ENCODE peak calls at places on chromosomes 13 and 19, in six cellular contexts. E is left ventricle myocardium inferior, H is thoracic aorta, O is tibial artery, T is cardiac muscle cell, V is keratinocyte. F is an unnamed sample. For H3K9me3, the result is how much of the 10 kb centered on the place peaks cover.

GRCh38 chr19:10915511-10916091 is 12.8 kb downstream of the YIPF2 start:
- DNase-seq in E (no peak), H (no peak), O (no peak), T (no peak), V (no peak), F (no peak)

GRCh38 chr19:5285311-5285710 is 55.3 kb downstream of the PTPRS start:
- DNase-seq in E (no peak), H (no peak), O (no peak), T (no peak), V (no peak), F (no peak)

GRCh38 chr19:46283771-46284170 is 13.1 kb upstream of the HIF3A start:
- DNase-seq in E (no peak), H (no peak), O (no peak), T (no peak), V (no peak), F (peak)

GRCh38 chr19:6971366-6971765 is 49.9 kb downstream of the MBD3L2B start:
- DNase-seq in E (no peak), H (no peak), O (no peak), T (no peak), V (no peak), F (no peak)

GRCh38 chr13:40231311-40231710 is 435.1 kb downstream of the FOXO1 start:
- DNase-seq in E (no peak), H (no peak), O (no peak), T (no peak), V (no peak), F (no peak)

GRCh38 chr13:19864018-19864338 is 529 bp upstream of the ZMYM5 start:
- DNase-seq in E (peak), H (no peak), O (peak), T (no peak), V (no peak), F (peak)

GRCh38 chr19:18697680-18698079 is 14.2 kb downstream of the CRTC1 start:
- DNase-seq in E (peak), H (no peak), O (no peak), T (no peak), V (no peak), F (no peak)

GRCh38 chr19:3788991-3789778 is 3.0 kb upstream of the MATK start:
- DNase-seq in E (no peak), H (no peak), O (no peak), T (no peak), V (no peak), F (no peak)

GRCh38 chr19:46926201-46927071 is 65.6 kb downstream of the ARHGAP35 start:
- DNase-seq in E (no peak), H (no peak), O (no peak), T (no peak), V (no peak), F (no peak)

GRCh38 chr19:48244289-48244688 is 11.4 kb downstream of the CARD8 start:
- DNase-seq in E (no peak), H (no peak), O (no peak), T (no peak), V (no peak), F (no peak)

GRCh38 chr13:108597943-108598342 is 31.5 kb upstream of the MYO16 start:
- DNase-seq in E (no peak), H (no peak), O (no peak), T (no peak), V (no peak), F (no peak)

GRCh38 chr13:93320942-93321341 is 94.3 kb downstream of the GPC6 start:
- DNase-seq in E (no peak), H (no peak), O (no peak), T (no peak), V (no peak), F (no peak)

GRCh38 chr13:60412909-60413616 is 16.0 kb downstream of the TDRD3 start:
- DNase-seq in E (no peak), H (no peak), O (no peak), T (no peak), V (no peak), F (no peak)
- H3K9me3 ChIP-seq in E (under half), H (under half), O (under half), T (under half), V (under half), F (under half)

GRCh38 chr19:36918090-36918489 is 2.0 kb downstream of the ZNF568 start:
- DNase-seq in E (no peak), H (no peak), O (no peak), T (no peak), V (no peak), F (no peak)

GRCh38 chr19:36916991-36917390 is 859 bp downstream of the ZNF568 start:
- DNase-seq in E (no peak), H (no peak), O (no peak), T (peak), V (no peak), F (peak)

GRCh38 chr19:36915992-36916830 is at the start of the genes ZNF568 and ZNF829:
- DNase-seq in E (peak), H (peak), O (peak), T (peak), V (peak), F (peak)
- H3K9me3 ChIP-seq in E (under half), H (under half), O (under half), T (under half), V (under half), F (under half)

GRCh38 chr19:12232961-12233360 is 61.7 kb downstream of the ZNF44 start:
- DNase-seq in E (no peak), H (no peak), O (no peak), T (no peak), V (no peak), F (no peak)
- H3K9me3 ChIP-seq in E (under half), H (under half), O (under half), T (under half), V (under half), F (under half)

DNA sequence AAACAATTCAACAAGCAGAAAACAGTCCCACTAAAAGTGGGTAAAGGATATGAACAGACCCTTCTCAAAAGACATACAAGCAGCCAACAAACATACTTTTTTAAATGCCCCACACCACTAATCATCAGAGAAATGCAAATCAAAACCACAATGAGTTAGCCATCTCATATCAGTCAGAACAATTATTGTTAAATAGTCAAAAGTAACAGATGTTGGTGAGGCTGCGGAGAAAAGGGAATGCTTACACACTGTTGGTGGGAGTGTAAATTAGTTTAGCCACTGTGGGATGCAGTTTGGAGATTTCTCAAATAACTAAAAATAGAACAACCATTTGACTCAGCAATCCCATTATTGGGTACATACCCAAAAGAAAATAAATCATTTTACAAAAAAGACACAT is 8.7 kb downstream of the ZNF529 start:
- DNase-seq in E (no peak), H (no peak), O (no peak), T (no peak), V (no peak), F (no peak)
- H3K9me3 ChIP-seq in E (half or more), H (half or more), O (half or more), T (under half), V (under half), F (under half)